ENCODE peak calls at places on chromosome 22, in six cellular contexts. One of them, this sample, is unnamed. For H3K9me3 and H3K4me1, the result is how much of the 10 kb centered on the place peaks cover.

GRCh38 chr22:24444251-24444650 is 16.9 kb downstream of the ADORA2A start:
- DNase-seq in esophagus squamous epithelium: no peak
- DNase-seq in A673: no peak
- DNase-seq in endodermal cell: no peak
- DNase-seq in right lobe of liver: peak
- DNase-seq in heart right ventricle: no peak
- DNase-seq in this sample: no peak

GRCh38 chr22:23137905-23138520 is 3.8 kb downstream of the RSPH14 start:
- DNase-seq in esophagus squamous epithelium: no peak
- DNase-seq in A673: no peak
- DNase-seq in endodermal cell: no peak
- DNase-seq in right lobe of liver: no peak
- DNase-seq in heart right ventricle: peak
- DNase-seq in this sample: peak

GRCh38 chr22:36334838-36335603 is 52.7 kb downstream of the MYH9 start:
- DNase-seq in esophagus squamous epithelium: no peak
- DNase-seq in A673: peak
- DNase-seq in endodermal cell: no peak
- DNase-seq in right lobe of liver: no peak
- DNase-seq in heart right ventricle: no peak
- DNase-seq in this sample: no peak

GRCh38 chr22:47417699-47418098 is 655.2 kb downstream of the TBC1D22A start:
- DNase-seq in esophagus squamous epithelium: no peak
- DNase-seq in A673: no peak
- DNase-seq in endodermal cell: no peak
- DNase-seq in right lobe of liver: no peak
- DNase-seq in heart right ventricle: no peak
- DNase-seq in this sample: no peak

GRCh38 chr22:35752833-35753189 is 35.1 kb downstream of the APOL5 start:
- DNase-seq in esophagus squamous epithelium: no peak
- DNase-seq in A673: no peak
- DNase-seq in endodermal cell: no peak
- DNase-seq in right lobe of liver: no peak
- DNase-seq in heart right ventricle: no peak
- DNase-seq in this sample: no peak

GRCh38 chr22:39021552-39022250 is 774 bp downstream of the APOBEC3D start:
- DNase-seq in esophagus squamous epithelium: no peak
- DNase-seq in A673: no peak
- DNase-seq in endodermal cell: no peak
- DNase-seq in right lobe of liver: no peak
- DNase-seq in heart right ventricle: no peak
- DNase-seq in this sample: peak

GRCh38 chr22:48316245-48316875 is 1511.3 kb downstream of the BRD1 start:
- DNase-seq in esophagus squamous epithelium: no peak
- DNase-seq in A673: no peak
- DNase-seq in endodermal cell: peak
- DNase-seq in right lobe of liver: peak
- DNase-seq in heart right ventricle: no peak
- DNase-seq in this sample: no peak

GRCh38 chr22:19359554-19360299 is 68.2 kb upstream of the CLTCL1 start:
- DNase-seq in esophagus squamous epithelium: no peak
- DNase-seq in A673: no peak
- DNase-seq in endodermal cell: no peak
- DNase-seq in right lobe of liver: no peak
- DNase-seq in heart right ventricle: no peak
- DNase-seq in this sample: no peak

GRCh38 chr22:46457502-46458488 is 79.6 kb downstream of the CELSR1 start:
- DNase-seq in esophagus squamous epithelium: no peak
- DNase-seq in A673: no peak
- DNase-seq in endodermal cell: no peak
- DNase-seq in right lobe of liver: no peak
- DNase-seq in heart right ventricle: no peak
- DNase-seq in this sample: no peak

GRCh38 chr22:46269564-46269963 is 1.8 kb downstream of the TTC38 start:
- DNase-seq in esophagus squamous epithelium: no peak
- DNase-seq in A673: no peak
- DNase-seq in endodermal cell: no peak
- DNase-seq in right lobe of liver: peak
- DNase-seq in heart right ventricle: no peak
- DNase-seq in this sample: no peak

DNA sequence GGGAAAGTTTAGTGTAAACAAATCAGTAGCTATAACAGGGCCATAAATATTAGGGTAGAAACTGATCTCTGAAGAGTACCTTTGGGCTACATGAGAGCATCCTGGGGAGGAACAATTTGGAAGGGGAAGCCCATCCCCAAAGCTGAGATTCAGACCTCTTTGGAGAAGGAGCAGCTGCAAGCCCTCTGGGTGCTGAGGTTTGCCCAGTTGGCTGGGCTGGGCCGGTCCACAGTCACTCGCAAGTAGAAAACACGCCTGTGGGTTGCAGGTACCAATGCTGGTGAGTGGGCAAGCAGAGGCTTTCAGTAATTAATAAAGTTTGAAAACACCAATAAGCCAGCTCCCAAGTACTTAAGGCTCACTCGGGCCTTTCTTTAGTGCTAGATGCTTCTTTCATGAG is 124.5 kb downstream of the ARHGAP8 start:
- DNase-seq in esophagus squamous epithelium: no peak
- DNase-seq in A673: no peak
- DNase-seq in endodermal cell: peak
- DNase-seq in right lobe of liver: no peak
- DNase-seq in heart right ventricle: no peak
- DNase-seq in this sample: no peak
- H3K9me3 ChIP-seq in esophagus squamous epithelium: under half
- H3K9me3 ChIP-seq in A673: under half
- H3K9me3 ChIP-seq in endodermal cell: under half
- H3K9me3 ChIP-seq in right lobe of liver: under half
- H3K9me3 ChIP-seq in heart right ventricle: under half
- H3K9me3 ChIP-seq in this sample: under half

GRCh38 chr22:17888439-17888838 is 114.2 kb upstream of the BID start:
- DNase-seq in esophagus squamous epithelium: no peak
- DNase-seq in A673: no peak
- DNase-seq in endodermal cell: no peak
- DNase-seq in right lobe of liver: no peak
- DNase-seq in heart right ventricle: no peak
- DNase-seq in this sample: no peak

GRCh38 chr22:17890892-17891291 is 116.6 kb upstream of the BID start:
- DNase-seq in esophagus squamous epithelium: no peak
- DNase-seq in A673: no peak
- DNase-seq in endodermal cell: no peak
- DNase-seq in right lobe of liver: no peak
- DNase-seq in heart right ventricle: no peak
- DNase-seq in this sample: no peak

GRCh38 chr22:17891427-17892167 is 117.3 kb upstream of the BID start:
- DNase-seq in esophagus squamous epithelium: no peak
- DNase-seq in A673: no peak
- DNase-seq in endodermal cell: peak
- DNase-seq in right lobe of liver: peak
- DNase-seq in heart right ventricle: peak
- DNase-seq in this sample: peak

GRCh38 chr22:17890245-17890671 is 116.0 kb upstream of the BID start:
- DNase-seq in esophagus squamous epithelium: no peak
- DNase-seq in A673: no peak
- DNase-seq in endodermal cell: no peak
- DNase-seq in right lobe of liver: no peak
- DNase-seq in heart right ventricle: no peak
- DNase-seq in this sample: peak

DNA sequence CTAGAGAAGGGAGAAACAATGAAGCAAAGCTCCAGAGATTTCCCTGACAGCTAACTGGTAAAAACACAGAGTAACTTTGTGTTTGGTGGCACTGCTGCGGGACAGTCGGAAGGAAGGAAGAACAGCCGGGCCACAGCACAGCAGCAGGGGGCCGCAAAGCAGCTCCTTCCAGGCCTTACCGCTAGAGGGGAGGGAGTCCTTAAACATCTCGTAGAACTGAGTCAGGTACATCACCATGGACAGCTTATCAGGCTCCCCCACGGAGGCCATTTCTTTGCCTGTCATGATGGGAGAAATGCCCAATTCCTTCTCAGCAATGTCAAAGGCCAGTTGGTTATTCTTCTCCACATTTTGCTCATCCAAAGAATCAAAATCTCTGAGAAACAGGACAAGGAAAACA is 114.6 kb upstream of the BID start:
- DNase-seq in esophagus squamous epithelium: no peak
- DNase-seq in A673: no peak
- DNase-seq in endodermal cell: peak
- DNase-seq in right lobe of liver: no peak
- DNase-seq in heart right ventricle: no peak
- DNase-seq in this sample: no peak
- TF ChIP-seq CTCF in esophagus squamous epithelium: no peak
- TF ChIP-seq CTCF in A673: peak
- TF ChIP-seq CTCF in endodermal cell: peak
- TF ChIP-seq CTCF in right lobe of liver: no peak
- TF ChIP-seq CTCF in heart right ventricle: no peak
- TF ChIP-seq CTCF in this sample: no peak

GRCh38 chr22:17951315-17951714 is 73.0 kb downstream of the MICAL3 start:
- DNase-seq in esophagus squamous epithelium: no peak
- DNase-seq in A673: no peak
- DNase-seq in endodermal cell: no peak
- DNase-seq in right lobe of liver: no peak
- DNase-seq in heart right ventricle: no peak
- DNase-seq in this sample: no peak
- H3K4me1 ChIP-seq in esophagus squamous epithelium: under half
- H3K4me1 ChIP-seq in A673: under half
- H3K4me1 ChIP-seq in endodermal cell: under half
- H3K4me1 ChIP-seq in right lobe of liver: under half
- H3K4me1 ChIP-seq in heart right ventricle: half or more
- H3K4me1 ChIP-seq in this sample: under half

DNA sequence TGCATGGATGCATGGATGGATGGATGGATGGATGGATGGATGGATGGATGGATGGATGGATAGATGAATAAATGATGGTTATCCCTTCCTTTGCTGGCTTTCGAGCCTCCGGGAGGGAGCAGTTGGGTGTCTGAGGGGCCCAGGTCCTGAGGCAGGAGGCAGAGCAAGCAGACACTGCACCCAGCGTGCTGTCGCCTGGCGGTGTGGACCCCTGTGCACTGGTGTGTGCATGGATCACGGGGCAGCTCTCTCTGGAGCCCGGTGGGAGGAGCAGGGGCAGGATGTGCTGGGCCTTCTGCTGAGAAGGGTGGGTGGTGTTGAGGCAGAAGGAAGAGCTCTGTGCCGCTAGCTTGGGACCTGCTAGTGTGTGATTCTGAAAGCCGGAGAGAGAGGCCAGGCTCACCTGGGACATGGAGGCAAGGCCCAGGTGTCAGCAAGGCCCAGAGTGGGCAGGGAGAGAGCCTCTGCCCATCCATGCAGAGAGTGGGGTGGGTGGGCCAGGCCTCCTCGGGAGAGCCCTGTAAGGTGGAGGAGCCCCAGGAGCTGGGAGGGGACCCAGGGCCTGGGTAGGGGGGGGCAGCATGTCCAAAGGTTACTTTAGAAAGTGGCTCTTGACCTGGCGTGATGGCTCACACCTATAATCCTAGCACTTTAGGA is 254.4 kb downstream of the BRD1 start:
- DNase-seq in esophagus squamous epithelium: no peak
- DNase-seq in A673: no peak
- DNase-seq in endodermal cell: no peak
- DNase-seq in right lobe of liver: no peak
- DNase-seq in heart right ventricle: no peak
- DNase-seq in this sample: peak
- H3K9me3 ChIP-seq in esophagus squamous epithelium: under half
- H3K9me3 ChIP-seq in A673: under half
- H3K9me3 ChIP-seq in endodermal cell: under half
- H3K9me3 ChIP-seq in right lobe of liver: under half
- H3K9me3 ChIP-seq in heart right ventricle: under half
- H3K9me3 ChIP-seq in this sample: under half

DNA sequence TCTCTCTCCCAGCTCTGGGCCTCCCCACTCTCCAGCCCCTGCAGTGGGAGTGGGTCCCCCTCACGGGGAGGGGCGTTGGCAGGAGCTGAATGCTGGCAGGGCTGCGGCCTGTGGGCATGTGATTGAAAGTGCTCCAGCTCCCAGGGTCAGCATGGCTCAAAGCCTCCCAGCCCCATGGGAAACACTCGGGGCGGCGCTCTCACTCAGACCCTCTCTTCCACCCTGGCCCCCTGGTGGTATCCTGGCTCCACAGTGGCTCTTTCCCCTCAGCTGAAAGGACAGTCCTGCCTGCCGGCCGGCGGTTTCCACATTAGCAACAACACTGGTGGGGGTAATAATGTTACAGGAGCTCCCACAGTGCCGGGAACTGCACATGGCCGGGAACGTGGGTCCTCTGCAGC is 35.5 kb downstream of the POLR3H start:
- DNase-seq in esophagus squamous epithelium: no peak
- DNase-seq in A673: no peak
- DNase-seq in endodermal cell: peak
- DNase-seq in right lobe of liver: no peak
- DNase-seq in heart right ventricle: peak
- DNase-seq in this sample: no peak
- TF ChIP-seq CTCF in esophagus squamous epithelium: no peak
- TF ChIP-seq CTCF in A673: no peak
- TF ChIP-seq CTCF in endodermal cell: peak
- TF ChIP-seq CTCF in right lobe of liver: no peak
- TF ChIP-seq CTCF in heart right ventricle: no peak
- TF ChIP-seq CTCF in this sample: no peak

DNA sequence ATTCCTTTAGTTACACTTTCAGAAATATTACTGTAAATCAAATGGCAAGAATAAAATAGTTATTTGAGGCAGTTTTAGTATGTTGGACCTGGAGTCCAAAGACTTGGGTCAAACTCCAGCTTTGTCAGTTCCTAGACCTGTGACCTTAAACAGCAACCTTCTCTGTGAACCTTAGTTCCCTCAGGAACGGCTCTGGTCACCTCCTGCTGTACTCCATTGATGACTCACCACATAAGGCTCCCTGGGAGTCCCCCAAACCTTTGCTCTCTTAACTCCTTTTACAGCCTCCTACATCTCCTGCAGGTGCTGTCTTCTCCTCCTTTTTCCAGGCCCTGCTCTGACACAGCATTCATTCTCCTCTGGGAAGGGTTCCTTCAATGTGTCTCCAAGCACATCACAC is 29.1 kb downstream of the LIMK2 start:
- DNase-seq in esophagus squamous epithelium: no peak
- DNase-seq in A673: no peak
- DNase-seq in endodermal cell: peak
- DNase-seq in right lobe of liver: no peak
- DNase-seq in heart right ventricle: no peak
- DNase-seq in this sample: no peak
- H3K4me1 ChIP-seq in esophagus squamous epithelium: under half
- H3K4me1 ChIP-seq in A673: under half
- H3K4me1 ChIP-seq in endodermal cell: under half
- H3K4me1 ChIP-seq in right lobe of liver: under half
- H3K4me1 ChIP-seq in heart right ventricle: under half
- H3K4me1 ChIP-seq in this sample: under half